ENCODE peak calls at places on chromosomes 16 and 17, in eight cellular contexts. V, G, T, H, Q, O, Z and A are unnamed samples. For H3K4me1, the result is how much of the 10 kb centered on the place peaks cover.

GRCh38 chr16:23268561-23268960 is 33.5 kb upstream of the SCNN1B start:
- DNase-seq in V (no peak), G (no peak), T (no peak), H (no peak), Q (no peak), O (no peak), Z (no peak), A (no peak)

GRCh38 chr17:5587431-5588032 is 3.2 kb upstream of the NLRP1 start:
- DNase-seq in V (peak), G (peak), T (no peak), H (peak), Q (peak), O (no peak), Z (peak), A (peak)

GRCh38 chr17:60601443-60602384 is 1.7 kb downstream of the PPM1D start:
- DNase-seq in V (peak), G (peak), T (peak), H (peak), Q (peak), O (no peak), Z (peak), A (peak)

GRCh38 chr16:4607841-4608703 is 6.6 kb downstream of the UBALD1 start:
- DNase-seq in V (no peak), G (no peak), T (no peak), H (no peak), Q (no peak), O (no peak), Z (no peak), A (no peak)

GRCh38 chr16:56357765-56358322 is 67.5 kb downstream of the AMFR start:
- DNase-seq in V (peak), G (no peak), T (peak), H (peak), Q (no peak), O (peak), Z (no peak), A (no peak)

GRCh38 chr16:83973581-83974385 is 5.7 kb downstream of the NECAB2 start:
- DNase-seq in V (no peak), G (no peak), T (no peak), H (no peak), Q (no peak), O (no peak), Z (no peak), A (no peak)

GRCh38 chr16:52912565-52913173 is 140.0 kb downstream of the CHD9NB start:
- DNase-seq in V (peak), G (peak), T (no peak), H (peak), Q (peak), O (peak), Z (peak), A (peak)

GRCh38 chr17:8479431-8479947 is 43.8 kb downstream of the NDEL1 start:
- DNase-seq in V (no peak), G (no peak), T (peak), H (no peak), Q (peak), O (no peak), Z (peak), A (peak)

GRCh38 chr16:27455700-27456099 is 53.7 kb downstream of the IL21R start:
- DNase-seq in V (no peak), G (no peak), T (no peak), H (no peak), Q (no peak), O (no peak), Z (no peak), A (no peak)

GRCh38 chr16:89367538-89368059 is 122.8 kb downstream of the ANKRD11 start:
- DNase-seq in V (no peak), G (no peak), T (no peak), H (no peak), Q (no peak), O (no peak), Z (no peak), A (no peak)

GRCh38 chr16:85207357-85207921 is 95.2 kb upstream of the CIBAR2 start:
- DNase-seq in V (peak), G (no peak), T (no peak), H (no peak), Q (peak), O (no peak), Z (peak), A (no peak)

GRCh38 chr17:18851206-18851605 is 6.7 kb upstream of the PRPSAP2 start:
- DNase-seq in V (no peak), G (peak), T (no peak), H (no peak), Q (no peak), O (no peak), Z (no peak), A (no peak)

GRCh38 chr17:50563095-50563511 is 2.6 kb downstream of the CACNA1G start:
- DNase-seq in V (no peak), G (no peak), T (no peak), H (no peak), Q (no peak), O (no peak), Z (no peak), A (no peak)

GRCh38 chr17:50562266-50563094 is 2.0 kb downstream of the CACNA1G start:
- DNase-seq in V (no peak), G (no peak), T (no peak), H (no peak), Q (no peak), O (no peak), Z (no peak), A (no peak)

GRCh38 chr17:50560185-50560824 is at the start of gene CACNA1G:
- DNase-seq in V (peak), G (peak), T (peak), H (peak), Q (peak), O (peak), Z (peak), A (peak)

GRCh38 chr17:50560931-50561750 is 626 bp downstream of the CACNA1G start:
- DNase-seq in V (no peak), G (no peak), T (no peak), H (no peak), Q (no peak), O (no peak), Z (no peak), A (no peak)

GRCh38 chr17:50561796-50562195 is 1.3 kb downstream of the CACNA1G start:
- DNase-seq in V (no peak), G (no peak), T (no peak), H (no peak), Q (no peak), O (no peak), Z (no peak), A (no peak)
- H3K4me1 ChIP-seq in V (under half), G (under half), T (half or more), H (under half), Q (under half), O (under half), Z (under half), A (under half)

DNA sequence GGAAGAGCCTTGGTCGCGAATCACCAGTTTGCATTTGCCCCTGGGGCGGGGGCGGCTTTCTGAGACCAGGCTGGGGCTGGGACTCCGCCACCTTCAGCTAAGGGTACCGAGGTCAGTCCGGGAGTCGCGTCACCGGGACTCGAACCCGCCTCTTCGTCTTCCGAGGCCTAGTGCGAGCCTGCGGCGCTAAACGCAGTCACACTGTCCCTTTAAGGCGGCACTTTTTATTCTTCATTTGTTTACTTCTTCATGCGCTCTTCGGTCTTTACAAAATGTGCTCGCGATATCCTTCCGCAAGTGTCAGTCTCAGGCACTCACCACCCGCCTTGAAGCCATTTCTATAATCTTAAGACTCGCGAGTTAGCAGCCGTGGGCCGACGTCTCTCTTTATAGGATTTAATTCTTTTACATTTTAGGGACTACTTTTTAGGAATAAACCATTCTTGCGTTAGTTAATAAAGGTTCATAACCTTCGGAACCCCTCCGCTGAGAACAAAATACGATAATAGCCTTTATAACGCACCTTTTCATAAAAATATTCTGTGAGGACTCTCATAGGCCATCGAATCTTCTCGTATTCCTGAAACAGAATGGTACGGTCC is 593 bp upstream of the HEXIM1 start:
- DNase-seq in V (peak), G (peak), T (peak), H (peak), Q (peak), O (peak), Z (peak), A (peak)
- TF ChIP-seq CTCF in V (no peak), G (no peak), T (no peak), H (peak), Q (no peak), O (no peak), Z (no peak), A (no peak)

GRCh38 chr17:77324227-77324626 is 183.5 kb downstream of the SEC14L1 start:
- DNase-seq in V (no peak), G (no peak), T (peak), H (no peak), Q (no peak), O (peak), Z (no peak), A (no peak)
- H3K4me1 ChIP-seq in V (under half), G (half or more), T (half or more), H (under half), Q (under half), O (under half), Z (under half), A (half or more)

DNA sequence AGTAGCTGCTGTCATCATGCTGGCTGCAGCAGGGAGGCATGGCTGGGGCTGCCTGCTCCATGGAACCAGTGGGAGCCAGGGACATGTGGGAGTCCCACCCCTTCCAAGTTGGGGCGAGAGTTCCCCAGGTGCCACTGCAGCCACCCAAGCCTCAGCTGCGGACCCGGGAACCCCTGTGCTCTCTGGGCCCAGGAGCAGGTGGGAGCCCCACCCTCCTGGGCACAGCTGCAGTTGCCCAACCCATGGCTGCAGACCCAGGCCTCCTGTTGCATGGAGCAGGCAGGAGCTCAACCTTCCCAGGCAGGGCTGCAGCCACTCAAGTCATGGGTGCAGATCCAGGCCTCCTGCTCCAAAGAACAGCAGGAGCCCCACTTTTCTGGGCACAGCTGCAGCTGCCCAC is 274.2 kb upstream of the KCNJ16 start:
- DNase-seq in V (no peak), G (no peak), T (no peak), H (no peak), Q (no peak), O (no peak), Z (no peak), A (no peak)
- TF ChIP-seq CTCF in V (no peak), G (no peak), T (no peak), H (no peak), Q (no peak), O (no peak), Z (no peak), A (no peak)

DNA sequence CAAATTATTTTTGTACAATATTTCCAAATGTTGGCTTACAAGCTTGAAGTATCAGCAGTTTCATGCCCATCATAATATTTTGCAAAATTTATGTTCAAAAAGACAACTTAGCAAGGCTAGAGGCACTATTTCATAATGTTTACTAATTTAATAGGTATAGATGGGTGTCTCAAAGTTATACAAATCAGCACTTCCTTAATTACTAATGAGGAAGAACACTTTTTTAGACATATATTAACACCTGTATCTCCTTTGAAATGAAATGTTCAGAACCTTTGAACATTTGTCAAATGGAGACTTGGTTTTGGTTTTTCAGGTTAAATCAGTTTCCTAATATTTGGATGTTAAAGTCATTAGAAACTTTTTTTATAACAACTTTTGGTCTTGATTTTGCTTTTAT is 2.2 kb downstream of the TAT start:
- DNase-seq in V (no peak), G (no peak), T (no peak), H (no peak), Q (no peak), O (no peak), Z (no peak), A (no peak)
- H3K4me1 ChIP-seq in V (under half), G (under half), T (under half), H (under half), Q (under half), O (under half), Z (under half), A (under half)

GRCh38 chr17:69208640-69209039 is 20.0 kb downstream of the ABCA10 start:
- DNase-seq in V (no peak), G (no peak), T (no peak), H (no peak), Q (no peak), O (no peak), Z (no peak), A (no peak)

GRCh38 chr17:69218986-69219385 is 9.6 kb downstream of the ABCA10 start:
- DNase-seq in V (no peak), G (no peak), T (no peak), H (no peak), Q (no peak), O (no peak), Z (no peak), A (no peak)

GRCh38 chr17:69213059-69213813 is 15.4 kb downstream of the ABCA10 start:
- DNase-seq in V (no peak), G (no peak), T (no peak), H (no peak), Q (no peak), O (no peak), Z (no peak), A (no peak)
- TF ChIP-seq CTCF in V (no peak), G (peak), T (no peak), H (no peak), Q (no peak), O (no peak), Z (no peak), A (no peak)